ENCODE peak calls at places on chromosome 1, in six cellular contexts. One of them, this sample, is unnamed.

GRCh38 chr1:43267291-43267805 is 2.4 kb upstream of the TMEM125 start:
- DNase-seq in stromal cell of bone marrow: peak
- DNase-seq in activated naive CD8-positive, alpha-beta T cell treated with anti-CD3 and anti-CD28 coated beads for 36 hours: no peak
- DNase-seq in GOT3: no peak
- DNase-seq in iris pigment epithelial cell: peak
- DNase-seq in T-cell: no peak
- DNase-seq in this sample: no peak

GRCh38 chr1:228968841-228969606 is 233.7 kb downstream of the RHOU start:
- DNase-seq in stromal cell of bone marrow: no peak
- DNase-seq in activated naive CD8-positive, alpha-beta T cell treated with anti-CD3 and anti-CD28 coated beads for 36 hours: no peak
- DNase-seq in GOT3: no peak
- DNase-seq in iris pigment epithelial cell: no peak
- DNase-seq in T-cell: no peak
- DNase-seq in this sample: no peak

GRCh38 chr1:92483442-92484170 is 3.1 kb downstream of the GFI1 start:
- DNase-seq in stromal cell of bone marrow: no peak
- DNase-seq in activated naive CD8-positive, alpha-beta T cell treated with anti-CD3 and anti-CD28 coated beads for 36 hours: peak
- DNase-seq in GOT3: no peak
- DNase-seq in iris pigment epithelial cell: no peak
- DNase-seq in T-cell: no peak
- DNase-seq in this sample: no peak

GRCh38 chr1:60835649-60836048 is 246.7 kb upstream of the NFIA start:
- DNase-seq in stromal cell of bone marrow: no peak
- DNase-seq in activated naive CD8-positive, alpha-beta T cell treated with anti-CD3 and anti-CD28 coated beads for 36 hours: no peak
- DNase-seq in GOT3: no peak
- DNase-seq in iris pigment epithelial cell: no peak
- DNase-seq in T-cell: no peak
- DNase-seq in this sample: peak

GRCh38 chr1:240044620-240045019 is 47.1 kb upstream of the FMN2 start:
- DNase-seq in stromal cell of bone marrow: peak
- DNase-seq in activated naive CD8-positive, alpha-beta T cell treated with anti-CD3 and anti-CD28 coated beads for 36 hours: no peak
- DNase-seq in GOT3: no peak
- DNase-seq in iris pigment epithelial cell: no peak
- DNase-seq in T-cell: no peak
- DNase-seq in this sample: no peak

GRCh38 chr1:68819190-68819829 is 322.4 kb upstream of the DEPDC1 start:
- DNase-seq in stromal cell of bone marrow: peak
- DNase-seq in activated naive CD8-positive, alpha-beta T cell treated with anti-CD3 and anti-CD28 coated beads for 36 hours: no peak
- DNase-seq in GOT3: no peak
- DNase-seq in iris pigment epithelial cell: peak
- DNase-seq in T-cell: no peak
- DNase-seq in this sample: peak

GRCh38 chr1:23169727-23170335 is 1.2 kb upstream of the LUZP1 start:
- DNase-seq in stromal cell of bone marrow: peak
- DNase-seq in activated naive CD8-positive, alpha-beta T cell treated with anti-CD3 and anti-CD28 coated beads for 36 hours: peak
- DNase-seq in GOT3: peak
- DNase-seq in iris pigment epithelial cell: peak
- DNase-seq in T-cell: no peak
- DNase-seq in this sample: peak

GRCh38 chr1:156437465-156437864 is 63.1 kb downstream of the MEF2D start:
- DNase-seq in stromal cell of bone marrow: no peak
- DNase-seq in activated naive CD8-positive, alpha-beta T cell treated with anti-CD3 and anti-CD28 coated beads for 36 hours: no peak
- DNase-seq in GOT3: no peak
- DNase-seq in iris pigment epithelial cell: no peak
- DNase-seq in T-cell: no peak
- DNase-seq in this sample: no peak

GRCh38 chr1:183318433-183318832 is 99.7 kb downstream of the NMNAT2 start:
- DNase-seq in stromal cell of bone marrow: peak
- DNase-seq in activated naive CD8-positive, alpha-beta T cell treated with anti-CD3 and anti-CD28 coated beads for 36 hours: no peak
- DNase-seq in GOT3: no peak
- DNase-seq in iris pigment epithelial cell: peak
- DNase-seq in T-cell: no peak
- DNase-seq in this sample: peak

GRCh38 chr1:211616231-211617031 is 37.5 kb upstream of the SLC30A1 start:
- DNase-seq in stromal cell of bone marrow: no peak
- DNase-seq in activated naive CD8-positive, alpha-beta T cell treated with anti-CD3 and anti-CD28 coated beads for 36 hours: no peak
- DNase-seq in GOT3: no peak
- DNase-seq in iris pigment epithelial cell: no peak
- DNase-seq in T-cell: no peak
- DNase-seq in this sample: no peak

GRCh38 chr1:244394346-244394745 is 57.4 kb downstream of the ADSS2 start:
- DNase-seq in stromal cell of bone marrow: no peak
- DNase-seq in activated naive CD8-positive, alpha-beta T cell treated with anti-CD3 and anti-CD28 coated beads for 36 hours: no peak
- DNase-seq in GOT3: no peak
- DNase-seq in iris pigment epithelial cell: no peak
- DNase-seq in T-cell: no peak
- DNase-seq in this sample: no peak

GRCh38 chr1:44632511-44633072 is 41.7 kb downstream of the TMEM53 start:
- DNase-seq in stromal cell of bone marrow: no peak
- DNase-seq in activated naive CD8-positive, alpha-beta T cell treated with anti-CD3 and anti-CD28 coated beads for 36 hours: no peak
- DNase-seq in GOT3: no peak
- DNase-seq in iris pigment epithelial cell: peak
- DNase-seq in T-cell: no peak
- DNase-seq in this sample: peak

GRCh38 chr1:226662704-226663326 is 76.3 kb downstream of the ITPKB start:
- DNase-seq in stromal cell of bone marrow: peak
- DNase-seq in activated naive CD8-positive, alpha-beta T cell treated with anti-CD3 and anti-CD28 coated beads for 36 hours: peak
- DNase-seq in GOT3: peak
- DNase-seq in iris pigment epithelial cell: peak
- DNase-seq in T-cell: peak
- DNase-seq in this sample: peak

This sample was measured in epithelial cell of esophagus.